ENCODE peak calls at places on chromosomes 11 and 22, in six cellular contexts. A is pancreas, Q is lower lobe of right lung, B is PC-3, V is hepatocyte, D is right lobe of liver. L is an unnamed sample. For H3K27me3, the result is how much of the 10 kb centered on the place peaks cover.

GRCh38 chr11:128200467-128200866 is 386.9 kb downstream of the ETS1 start:
- DNase-seq in A (no peak), Q (no peak), B (no peak), V (no peak), D (no peak), L (no peak)

GRCh38 chr22:24601217-24602104 is 1.5 kb upstream of the GGT1 start:
- DNase-seq in A (peak), Q (peak), B (no peak), V (no peak), D (peak), L (no peak)

GRCh38 chr11:106644824-106645223 is 373.5 kb downstream of the GUCY1A2 start:
- DNase-seq in A (no peak), Q (no peak), B (peak), V (peak), D (no peak), L (no peak)

GRCh38 chr11:45100338-45100737 is 46.1 kb upstream of the PRDM11 start:
- DNase-seq in A (no peak), Q (no peak), B (peak), V (peak), D (no peak), L (no peak)

GRCh38 chr11:697811-698311 is 2.2 kb downstream of the TMEM80 start:
- DNase-seq in A (no peak), Q (no peak), B (peak), V (no peak), D (no peak), L (no peak)

GRCh38 chr11:76186776-76187279 is 19.5 kb downstream of the WNT11 start:
- DNase-seq in A (no peak), Q (no peak), B (no peak), V (no peak), D (no peak), L (no peak)

GRCh38 chr11:10080134-10080533 is 213.9 kb downstream of the SBF2 start:
- DNase-seq in A (no peak), Q (no peak), B (no peak), V (no peak), D (no peak), L (no peak)

GRCh38 chr11:970319-970871 is 44.7 kb downstream of the AP2A2 start:
- DNase-seq in A (no peak), Q (no peak), B (no peak), V (no peak), D (no peak), L (no peak)

GRCh38 chr11:124069429-124070401 is 28.6 kb upstream of the OR10G7 start:
- DNase-seq in A (peak), Q (peak), B (peak), V (peak), D (peak), L (no peak)

GRCh38 chr11:17554487-17554886 is 7.4 kb downstream of the OTOG start:
- DNase-seq in A (no peak), Q (no peak), B (no peak), V (no peak), D (no peak), L (no peak)

GRCh38 chr11:47130541-47130940 is 46.1 kb downstream of the ARFGAP2 start:
- DNase-seq in A (no peak), Q (no peak), B (no peak), V (no peak), D (no peak), L (no peak)

GRCh38 chr11:44634401-44635281 is 69.2 kb downstream of the CD82 start:
- DNase-seq in A (peak), Q (no peak), B (peak), V (peak), D (peak), L (peak)

GRCh38 chr22:36197065-36197440 is 4.6 kb downstream of the APOL4 start:
- DNase-seq in A (no peak), Q (no peak), B (no peak), V (peak), D (no peak), L (no peak)

GRCh38 chr11:3905080-3905953 is 49.9 kb downstream of the STIM1 start:
- DNase-seq in A (no peak), Q (peak), B (peak), V (peak), D (no peak), L (no peak)

GRCh38 chr11:2651826-2652237 is 48.0 kb downstream of the KCNQ1OT1 start:
- DNase-seq in A (no peak), Q (no peak), B (no peak), V (no peak), D (no peak), L (no peak)

GRCh38 chr11:15412054-15412453 is 297.3 kb downstream of the INSC start:
- DNase-seq in A (no peak), Q (no peak), B (no peak), V (no peak), D (no peak), L (no peak)

GRCh38 chr11:130817608-130817944 is 98.7 kb downstream of the SNX19 start:
- DNase-seq in A (no peak), Q (no peak), B (no peak), V (peak), D (no peak), L (peak)

GRCh38 chr22:46665151-46665695 is 45.0 kb downstream of the GRAMD4 start:
- DNase-seq in A (no peak), Q (no peak), B (no peak), V (no peak), D (no peak), L (no peak)

GRCh38 chr11:128523616-128524015 is 63.7 kb downstream of the ETS1 start:
- DNase-seq in A (no peak), Q (no peak), B (peak), V (no peak), D (no peak), L (no peak)

GRCh38 chr11:28701760-28702449 is 593.7 kb downstream of the METTL15 start:
- DNase-seq in A (no peak), Q (no peak), B (peak), V (no peak), D (no peak), L (no peak)

GRCh38 chr11:3609416-3610265 is 32.2 kb downstream of the ART5 start:
- DNase-seq in A (no peak), Q (no peak), B (peak), V (peak), D (no peak), L (no peak)

GRCh38 chr22:32050678-32051515 is 7.8 kb downstream of the SLC5A1 start:
- DNase-seq in A (no peak), Q (no peak), B (peak), V (peak), D (no peak), L (peak)

GRCh38 chr22:35561796-35562526 is 21.3 kb downstream of the RASD2 start:
- DNase-seq in A (no peak), Q (no peak), B (peak), V (peak), D (no peak), L (peak)

GRCh38 chr11:45217991-45218390 is 68.2 kb downstream of the SYT13 start:
- DNase-seq in A (no peak), Q (no peak), B (no peak), V (no peak), D (no peak), L (no peak)

GRCh38 chr11:65185869-65186341 is 4.2 kb downstream of the CAPN1 start:
- DNase-seq in A (no peak), Q (no peak), B (no peak), V (no peak), D (no peak), L (no peak)

GRCh38 chr11:47409440-47410403 is 1.3 kb downstream of the SLC39A13 start:
- DNase-seq in A (no peak), Q (no peak), B (peak), V (no peak), D (no peak), L (no peak)

GRCh38 chr22:33853200-33854097 is 66.8 kb downstream of the LARGE1 start:
- DNase-seq in A (peak), Q (peak), B (peak), V (peak), D (peak), L (no peak)

GRCh38 chr11:73528420-73528819 is 69.5 kb downstream of the FAM168A start:
- DNase-seq in A (no peak), Q (no peak), B (no peak), V (no peak), D (no peak), L (no peak)
- H3K4me3 ChIP-seq in A (no peak), Q (peak), B (no peak), V (no peak), D (peak), L (no peak)

GRCh38 chr11:62922189-62922589 is 1.0 kb upstream of the CHRM1 start:
- DNase-seq in A (no peak), Q (no peak), B (no peak), V (no peak), D (no peak), L (no peak)
- H3K27me3 ChIP-seq in A (under half), Q (half or more), B (under half), V (under half), D (under half), L (half or more)

GRCh38 chr11:61132646-61133045 is 28.6 kb downstream of the VPS37C start:
- DNase-seq in A (no peak), Q (no peak), B (no peak), V (no peak), D (no peak), L (no peak)

GRCh38 chr11:61131586-61131985 is 29.3 kb downstream of the CD5 start:
- DNase-seq in A (no peak), Q (no peak), B (no peak), V (no peak), D (no peak), L (no peak)

GRCh38 chr11:61133145-61133544 is 28.1 kb downstream of the VPS37C start:
- DNase-seq in A (no peak), Q (no peak), B (no peak), V (no peak), D (no peak), L (no peak)

GRCh38 chr11:61131186-61131585 is 28.9 kb downstream of the CD5 start:
- DNase-seq in A (no peak), Q (no peak), B (no peak), V (no peak), D (no peak), L (no peak)

DNA sequence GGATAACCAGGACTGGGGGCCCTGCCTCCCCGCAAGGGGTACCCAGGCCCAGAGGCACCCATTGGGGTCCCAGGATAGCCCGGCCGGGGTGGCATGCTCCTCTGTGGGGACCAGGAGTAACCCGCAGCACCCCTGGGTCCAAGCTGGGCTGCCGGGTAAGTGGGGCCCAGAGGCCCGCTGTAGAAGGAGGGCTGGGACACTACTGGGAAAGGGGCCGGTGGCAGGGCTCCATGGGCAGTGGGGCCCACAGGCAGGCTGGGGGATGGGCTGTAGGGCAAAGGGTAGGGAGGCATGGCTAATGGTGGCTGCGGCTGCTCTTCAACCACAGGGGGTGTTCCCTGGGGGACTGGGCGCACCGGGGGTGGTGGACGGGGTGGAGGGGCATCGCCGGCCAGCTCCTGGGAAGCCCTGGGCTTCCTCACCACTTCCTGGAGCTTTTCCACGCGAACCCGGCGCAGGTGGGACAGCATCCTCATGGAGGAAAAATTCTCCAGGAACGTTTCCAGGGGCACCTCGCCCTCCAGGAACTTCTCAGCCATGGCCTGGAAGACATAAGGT is 29.1 kb downstream of the VPS37C start:
- DNase-seq in A (no peak), Q (no peak), B (no peak), V (no peak), D (no peak), L (no peak)
- H3K4me3 ChIP-seq in A (no peak), Q (no peak), B (no peak), V (no peak), D (no peak), L (no peak)

GRCh38 chr11:123056835-123057491 is 5.0 kb downstream of the HSPA8 start:
- DNase-seq in A (no peak), Q (no peak), B (no peak), V (no peak), D (no peak), L (no peak)
- H3K27me3 ChIP-seq in A (under half), Q (under half), B (under half), V (under half), D (under half), L (under half)

DNA sequence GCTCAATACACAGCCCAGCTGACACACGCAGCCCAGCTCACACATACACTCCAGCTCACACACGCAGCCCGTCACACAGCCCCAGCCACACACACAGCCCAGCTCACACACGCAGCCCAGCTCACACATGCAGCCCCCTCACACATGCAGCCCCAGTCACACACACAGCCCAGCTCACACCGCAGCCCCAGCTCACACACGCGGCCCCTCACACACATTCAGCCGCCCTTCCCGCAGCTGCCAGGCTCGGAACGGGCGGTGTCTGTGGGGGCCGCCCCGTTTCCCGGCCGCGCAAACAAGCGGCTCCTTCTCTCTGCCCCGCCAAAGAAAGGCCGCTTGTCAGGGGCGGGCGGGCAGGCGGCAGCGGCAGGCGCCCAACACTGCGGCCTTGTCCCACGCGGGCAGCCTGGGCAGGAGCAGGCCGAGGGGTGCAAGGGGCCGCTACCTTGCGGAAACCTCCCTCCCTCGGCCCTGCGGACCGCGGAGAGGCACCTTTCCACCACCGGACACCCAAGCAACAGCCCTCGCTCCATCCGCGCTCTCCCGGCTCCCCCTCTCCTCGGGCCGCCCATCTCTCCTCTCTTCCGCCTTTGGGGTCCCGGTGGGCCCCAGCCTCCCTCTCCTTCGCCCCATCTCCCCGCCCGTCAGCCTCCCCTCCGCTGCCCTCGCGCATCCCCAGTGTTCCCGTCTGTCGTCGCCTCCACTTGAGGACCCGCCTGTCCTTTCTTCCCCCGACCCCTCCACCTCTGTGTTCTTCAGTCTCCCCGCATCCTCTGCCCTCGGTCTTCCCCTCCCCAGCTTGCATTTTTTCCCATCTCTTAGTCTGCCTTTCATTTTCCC is 2.2 kb downstream of the PHLDB1 start:
- DNase-seq in A (peak), Q (no peak), B (no peak), V (no peak), D (no peak), L (no peak)
- H3K4me3 ChIP-seq in A (no peak), Q (peak), B (no peak), V (no peak), D (peak), L (peak)

GRCh38 chr11:116506446-116506845 is 266.3 kb downstream of the BUD13 start:
- DNase-seq in A (no peak), Q (no peak), B (no peak), V (no peak), D (no peak), L (no peak)
- H3K27me3 ChIP-seq in A (under half), Q (under half), B (half or more), V (under half), D (under half), L (under half)

GRCh38 chr22:20857247-20857643 is 1.4 kb downstream of the PI4KA start:
- DNase-seq in A (no peak), Q (no peak), B (no peak), V (no peak), D (no peak), L (no peak)
- H3K4me3 ChIP-seq in A (no peak), Q (peak), B (peak), V (peak), D (peak), L (peak)

GRCh38 chr22:39898997-39899396 is 1.9 kb upstream of the GRAP2 start:
- DNase-seq in A (no peak), Q (no peak), B (no peak), V (no peak), D (no peak), L (no peak)

GRCh38 chr22:39896313-39896996 is 2.9 kb upstream of the ENTHD1 start:
- DNase-seq in A (no peak), Q (no peak), B (no peak), V (no peak), D (no peak), L (no peak)

GRCh38 chr22:39897841-39898240 is 3.0 kb upstream of the GRAP2 start:
- DNase-seq in A (no peak), Q (no peak), B (no peak), V (no peak), D (no peak), L (no peak)

GRCh38 chr22:39901519-39902146 is 749 bp downstream of the GRAP2 start:
- DNase-seq in A (no peak), Q (no peak), B (no peak), V (no peak), D (no peak), L (no peak)

DNA sequence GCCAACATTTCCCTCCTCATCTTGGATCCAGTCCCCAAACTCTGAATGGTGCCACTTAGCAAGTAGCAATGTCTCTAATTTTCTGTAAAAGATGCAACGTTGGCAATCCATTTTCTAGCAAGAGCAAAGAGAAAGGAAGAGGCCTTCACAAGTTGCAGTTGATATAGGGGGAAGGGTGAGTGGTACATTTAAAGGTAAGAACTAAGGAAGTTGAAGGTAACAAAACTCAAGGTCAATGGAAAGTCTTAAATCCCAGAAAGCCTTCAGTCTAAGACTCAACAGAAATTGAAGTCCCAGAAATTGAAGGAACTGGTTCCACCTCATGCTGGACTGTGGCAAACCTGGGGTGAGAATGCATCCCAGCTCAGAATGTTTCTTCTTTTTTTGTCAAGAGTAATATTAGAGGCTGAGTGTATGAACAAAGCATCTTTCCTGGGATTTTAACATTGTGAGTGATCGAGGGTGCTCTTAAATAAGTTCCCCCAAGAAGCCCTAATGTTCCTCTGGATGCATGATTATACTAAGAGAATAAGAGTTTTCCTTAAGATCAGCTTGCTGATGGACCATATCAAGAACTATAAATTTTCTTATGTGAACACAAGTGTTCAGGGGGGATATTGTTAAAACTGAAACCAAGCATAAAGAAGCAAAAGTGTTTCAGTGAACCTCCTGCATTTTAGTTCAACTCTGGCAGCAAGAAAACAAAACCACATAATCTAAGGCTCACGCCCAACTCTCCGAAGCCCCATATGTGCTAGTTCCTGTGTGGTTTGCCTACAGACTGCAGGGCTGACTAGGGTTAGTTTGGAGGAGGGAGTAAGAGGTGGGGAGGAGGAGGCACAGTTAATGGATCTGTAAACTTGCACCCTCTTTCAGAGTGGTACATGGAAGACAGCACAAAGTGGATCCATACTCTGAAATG is at the start of gene GRAP2:
- DNase-seq in A (no peak), Q (no peak), B (no peak), V (no peak), D (no peak), L (no peak)
- H3K27me3 ChIP-seq in A (under half), Q (under half), B (half or more), V (under half), D (under half), L (under half)

DNA sequence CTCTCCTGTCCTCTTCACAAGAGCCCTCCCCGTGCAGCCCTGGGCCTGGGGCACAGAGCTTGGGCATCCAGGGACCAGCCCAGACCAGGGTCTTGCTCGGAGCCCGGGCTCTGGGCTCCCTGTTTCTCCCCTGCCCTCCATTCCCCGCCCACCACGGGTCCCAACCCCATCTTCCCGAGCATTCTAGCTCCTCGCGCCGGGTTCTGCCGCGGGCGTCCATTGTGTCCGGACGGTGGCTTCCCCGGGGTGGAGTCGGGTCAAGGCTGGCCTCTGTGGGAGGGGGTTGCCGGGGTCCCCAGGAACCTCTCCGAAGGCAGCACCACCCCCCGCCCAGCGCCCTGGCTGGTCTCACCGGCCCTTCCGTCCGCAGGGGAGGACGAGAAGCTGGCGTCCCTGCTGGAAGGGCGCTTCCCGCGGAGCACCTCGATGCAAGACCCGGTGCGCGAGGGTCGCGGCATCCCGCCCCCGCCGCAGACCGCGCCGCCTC is 18.1 kb upstream of the ACR start:
- DNase-seq in A (no peak), Q (no peak), B (no peak), V (no peak), D (no peak), L (no peak)
- H3K4me3 ChIP-seq in A (no peak), Q (no peak), B (no peak), V (no peak), D (no peak), L (no peak)